ENCODE peak calls at places on chromosomes 16 and 17, in eight cellular contexts. N is ovary, E is fibroblast of lung, B is cardiac muscle cell, G is cardiac fibroblast, R is heart left ventricle, X is choroid plexus epithelial cell, Y is suprapubic skin. S is an unnamed sample.

GRCh38 chr17:41678907-41679739 is 9.6 kb upstream of the EIF1 start:
- DNase-seq in N (no peak), E (peak), B (peak), G (peak), R (peak), X (peak), Y (no peak), S (peak)

GRCh38 chr16:9185396-9185795 is 94.0 kb downstream of the HAPSTR1 start:
- DNase-seq in N (no peak), E (no peak), B (no peak), G (no peak), R (no peak), X (no peak), Y (no peak), S (no peak)

GRCh38 chr16:84559311-84559932 is 55.0 kb upstream of the MEAK7 start:
- DNase-seq in N (no peak), E (no peak), B (no peak), G (no peak), R (no peak), X (no peak), Y (no peak), S (no peak)

GRCh38 chr17:1709971-1710806 is at the start of gene TLCD2:
- DNase-seq in N (peak), E (peak), B (peak), G (peak), R (peak), X (peak), Y (peak), S (peak)

GRCh38 chr17:67779098-67779672 is 46.1 kb upstream of the BPTF start:
- DNase-seq in N (peak), E (peak), B (peak), G (peak), R (peak), X (peak), Y (no peak), S (peak)

GRCh38 chr17:17591408-17592265 is at the start of gene PEMT:
- DNase-seq in N (peak), E (peak), B (peak), G (peak), R (peak), X (peak), Y (peak), S (peak)

GRCh38 chr17:1058423-1059130 is 61.6 kb downstream of the TIMM22 start:
- DNase-seq in N (no peak), E (peak), B (peak), G (peak), R (peak), X (peak), Y (no peak), S (peak)

GRCh38 chr17:2563543-2563942 is 29.9 kb upstream of the PAFAH1B1 start:
- DNase-seq in N (no peak), E (no peak), B (no peak), G (no peak), R (no peak), X (no peak), Y (no peak), S (no peak)

GRCh38 chr17:59901604-59902003 is 8.7 kb downstream of the RPS6KB1 start:
- DNase-seq in N (no peak), E (no peak), B (no peak), G (no peak), R (no peak), X (no peak), Y (no peak), S (no peak)

GRCh38 chr16:67001726-67002125 is 13.3 kb downstream of the CES4A start:
- DNase-seq in N (no peak), E (no peak), B (no peak), G (peak), R (no peak), X (no peak), Y (no peak), S (no peak)

GRCh38 chr17:16282522-16282921 is 65.5 kb downstream of the PIGL start:
- DNase-seq in N (no peak), E (peak), B (peak), G (peak), R (no peak), X (peak), Y (no peak), S (peak)

DNA sequence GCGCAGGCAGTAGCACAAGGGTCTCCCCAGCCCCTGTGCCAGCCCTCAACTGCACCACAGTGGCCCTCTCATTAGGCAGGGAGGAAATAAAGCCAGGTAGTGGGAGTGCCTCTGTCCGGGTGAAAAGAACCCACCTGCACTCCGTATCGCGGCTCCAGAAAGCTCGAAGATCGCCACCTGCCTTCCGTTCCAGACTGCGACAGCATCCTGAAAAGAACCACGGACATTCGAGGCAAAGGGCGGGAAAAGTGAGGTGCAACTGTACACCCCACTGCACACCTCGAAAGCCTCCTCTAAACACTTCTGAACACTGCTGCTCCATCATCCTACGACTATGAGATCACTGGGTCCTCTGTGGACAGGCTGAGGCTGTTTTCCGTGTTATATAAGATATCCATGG is 28.7 kb downstream of the IFT140 start:
- DNase-seq in N (no peak), E (no peak), B (no peak), G (no peak), R (no peak), X (no peak), Y (no peak), S (no peak)
- TF ChIP-seq CTCF in N (no peak), E (no peak), B (no peak), G (no peak), R (no peak), X (peak), Y (no peak), S (no peak)

DNA sequence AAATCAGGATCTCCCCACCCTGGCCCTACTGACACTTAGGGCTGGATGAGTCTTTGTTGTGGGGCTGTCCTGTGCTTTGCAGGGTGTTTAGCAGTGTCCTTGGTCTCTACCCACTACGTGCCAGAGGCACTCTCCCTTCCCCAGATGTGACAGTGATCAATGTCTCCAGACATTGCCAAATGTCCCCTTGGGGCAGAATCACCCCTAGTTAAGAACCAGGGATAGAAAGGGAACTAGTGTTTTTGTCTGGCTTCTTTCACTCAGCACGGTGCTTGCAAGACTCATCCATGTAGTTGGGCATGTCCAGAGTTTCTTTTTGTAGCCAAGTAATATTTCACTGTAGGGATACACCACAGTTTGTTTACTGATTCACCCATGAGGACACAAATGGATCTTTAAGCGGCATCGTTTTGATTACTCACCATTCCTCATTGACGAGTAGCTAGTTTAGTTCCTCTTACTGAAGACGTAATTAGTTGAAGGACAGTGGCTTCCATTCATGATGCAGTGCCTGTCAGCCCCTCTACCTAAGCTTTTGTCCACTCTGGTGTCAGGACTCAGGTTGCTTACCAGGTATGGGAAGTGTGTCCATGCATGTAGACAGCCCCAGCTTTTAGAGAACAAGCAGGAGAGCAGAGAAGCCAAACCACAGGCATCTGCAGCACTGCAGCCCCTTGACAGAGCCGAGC is 26.0 kb upstream of the ITGB4 start:
- DNase-seq in N (no peak), E (peak), B (no peak), G (peak), R (no peak), X (peak), Y (no peak), S (peak)
- H3K4me3 ChIP-seq in N (no peak), E (no peak), B (no peak), G (no peak), R (no peak), X (no peak), Y (no peak), S (no peak)

GRCh38 chr16:87463722-87464690 is 28.8 kb downstream of the ZCCHC14 start:
- DNase-seq in N (no peak), E (no peak), B (peak), G (peak), R (no peak), X (peak), Y (no peak), S (no peak)

GRCh38 chr16:87459027-87459426 is 33.8 kb downstream of the ZCCHC14 start:
- DNase-seq in N (no peak), E (no peak), B (no peak), G (no peak), R (no peak), X (no peak), Y (no peak), S (no peak)

GRCh38 chr16:87460936-87461335 is 31.9 kb downstream of the ZCCHC14 start:
- DNase-seq in N (no peak), E (no peak), B (no peak), G (no peak), R (no peak), X (no peak), Y (no peak), S (no peak)

GRCh38 chr16:87459833-87460232 is 33.0 kb downstream of the ZCCHC14 start:
- DNase-seq in N (no peak), E (no peak), B (no peak), G (no peak), R (no peak), X (no peak), Y (no peak), S (no peak)

GRCh38 chr16:87461466-87461975 is 31.3 kb downstream of the ZCCHC14 start:
- DNase-seq in N (peak), E (no peak), B (peak), G (peak), R (no peak), X (peak), Y (peak), S (peak)
- TF ChIP-seq CTCF in N (no peak), E (no peak), B (peak), G (peak), R (peak), X (peak), Y (no peak), S (no peak)

GRCh38 chr17:75265614-75266314 is 4.1 kb downstream of the MRPS7 start:
- DNase-seq in N (no peak), E (no peak), B (no peak), G (no peak), R (no peak), X (no peak), Y (no peak), S (no peak)

GRCh38 chr17:75262112-75262606 is 480 bp downstream of the MRPS7 start:
- DNase-seq in N (no peak), E (no peak), B (no peak), G (no peak), R (no peak), X (no peak), Y (no peak), S (no peak)

GRCh38 chr17:75260679-75261335 is 599 bp downstream of the GGA3 start:
- DNase-seq in N (no peak), E (no peak), B (peak), G (peak), R (no peak), X (peak), Y (no peak), S (no peak)

GRCh38 chr17:75261336-75262111 is at the start of the genes GGA3 and MRPS7:
- DNase-seq in N (peak), E (peak), B (peak), G (peak), R (peak), X (peak), Y (peak), S (peak)

GRCh38 chr17:75263051-75263450 is 1.4 kb downstream of the MRPS7 start:
- DNase-seq in N (no peak), E (no peak), B (no peak), G (no peak), R (no peak), X (no peak), Y (no peak), S (no peak)
- H3K4me3 ChIP-seq in N (no peak), E (no peak), B (peak), G (no peak), R (peak), X (no peak), Y (no peak), S (no peak)

GRCh38 chr17:8159032-8159400 is 3.7 kb downstream of the VAMP2 start:
- DNase-seq in N (no peak), E (no peak), B (no peak), G (no peak), R (no peak), X (no peak), Y (no peak), S (no peak)
- TF ChIP-seq CTCF in N (no peak), E (no peak), B (no peak), G (no peak), R (no peak), X (no peak), Y (no peak), S (no peak)